ENCODE peak calls at places on chromosomes 7 and 10, in seven cellular contexts. L is GM12892; R is fibroblast of the conjunctiva; P is colonic mucosa; M is amniotic stem cell; H is activated effector memory CD4-positive, alpha-beta T cell treated with anti-CD3 and anti-CD28 coated beads, Interleukin-2, amount 50 U/mL, for 16 hours; X is heart left ventricle. V is an unnamed sample.

GRCh38 chr10:22333167-22333566 is 12.1 kb upstream of the SPAG6 start:
- DNase-seq in L (no peak), R (no peak), P (no peak), M (no peak), H (peak), X (no peak), V (no peak)

GRCh38 chr10:107163904-107164861 is at the start of gene SORCS1:
- DNase-seq in L (no peak), R (no peak), P (peak), M (no peak), H (no peak), X (no peak), V (no peak)

GRCh38 chr7:25858562-25859411 is 293.2 kb upstream of the NFE2L3 start:
- DNase-seq in L (no peak), R (no peak), P (peak), M (no peak), H (no peak), X (no peak), V (no peak)

GRCh38 chr10:126350216-126350992 is 37.9 kb downstream of the ADAM12 start:
- DNase-seq in L (no peak), R (peak), P (no peak), M (no peak), H (no peak), X (no peak), V (no peak)

GRCh38 chr10:117168135-117168674 is 29.1 kb upstream of the KCNK18 start:
- DNase-seq in L (peak), R (peak), P (peak), M (no peak), H (peak), X (peak), V (no peak)

GRCh38 chr7:155466814-155467675 is 9.1 kb downstream of the EN2 start:
- DNase-seq in L (no peak), R (no peak), P (no peak), M (no peak), H (peak), X (no peak), V (no peak)

GRCh38 chr10:53223846-53224245 is 451.3 kb upstream of the MBL2 start:
- DNase-seq in L (no peak), R (no peak), P (no peak), M (no peak), H (no peak), X (no peak), V (no peak)

GRCh38 chr10:19204239-19204917 is 155.8 kb downstream of the MALRD1 start:
- DNase-seq in L (no peak), R (no peak), P (no peak), M (no peak), H (no peak), X (no peak), V (no peak)

GRCh38 chr10:130747359-130747758 is 564.2 kb downstream of the TCERG1L start:
- DNase-seq in L (no peak), R (no peak), P (no peak), M (no peak), H (peak), X (peak), V (peak)

GRCh38 chr7:107387573-107388219 is 82.2 kb upstream of the GPR22 start:
- DNase-seq in L (no peak), R (peak), P (no peak), M (peak), H (no peak), X (no peak), V (no peak)

GRCh38 chr7:149860821-149861727 is 12.7 kb upstream of the ATP6V0E2 start:
- DNase-seq in L (no peak), R (no peak), P (no peak), M (no peak), H (peak), X (no peak), V (no peak)

GRCh38 chr10:4241724-4242345 is 456.8 kb upstream of the KLF6 start:
- DNase-seq in L (no peak), R (peak), P (no peak), M (peak), H (no peak), X (peak), V (no peak)

GRCh38 chr7:47351233-47352154 is 230.4 kb downstream of the TNS3 start:
- DNase-seq in L (no peak), R (no peak), P (no peak), M (no peak), H (no peak), X (no peak), V (peak)

GRCh38 chr10:77902159-77902558 is 24.4 kb downstream of the DLG5 start:
- DNase-seq in L (no peak), R (no peak), P (peak), M (no peak), H (no peak), X (no peak), V (no peak)

GRCh38 chr7:96691692-96692091 is 18.0 kb downstream of the SEM1 start:
- DNase-seq in L (no peak), R (no peak), P (no peak), M (no peak), H (no peak), X (no peak), V (no peak)

GRCh38 chr10:58341947-58342346 is 7.1 kb downstream of the UBE2D1 start:
- DNase-seq in L (no peak), R (no peak), P (no peak), M (no peak), H (no peak), X (no peak), V (no peak)

GRCh38 chr10:60335708-60336107 is 54.0 kb downstream of the ANK3 start:
- DNase-seq in L (no peak), R (no peak), P (no peak), M (no peak), H (no peak), X (no peak), V (no peak)

GRCh38 chr7:41038211-41038610 is 664.7 kb downstream of the INHBA start:
- DNase-seq in L (no peak), R (no peak), P (no peak), M (no peak), H (no peak), X (no peak), V (no peak)

GRCh38 chr10:94936721-94937120 is 1.7 kb upstream of the CYP2C9 start:
- DNase-seq in L (no peak), R (no peak), P (no peak), M (no peak), H (no peak), X (no peak), V (no peak)

GRCh38 chr7:114653391-114654088 is 238.9 kb downstream of the FOXP2 start:
- DNase-seq in L (no peak), R (no peak), P (no peak), M (no peak), H (no peak), X (no peak), V (no peak)

GRCh38 chr7:101724957-101725356 is 92.5 kb upstream of the CUX1 start:
- DNase-seq in L (no peak), R (no peak), P (no peak), M (no peak), H (no peak), X (no peak), V (no peak)

GRCh38 chr10:9850415-9850814 is 1167.3 kb upstream of the CELF2 start:
- DNase-seq in L (no peak), R (no peak), P (no peak), M (no peak), H (no peak), X (no peak), V (no peak)

GRCh38 chr7:55127135-55127551 is 108.3 kb downstream of the EGFR start:
- DNase-seq in L (no peak), R (no peak), P (no peak), M (no peak), H (no peak), X (no peak), V (no peak)

GRCh38 chr10:102230264-102230860 is 4.3 kb downstream of the ELOVL3 start:
- DNase-seq in L (no peak), R (peak), P (peak), M (no peak), H (peak), X (peak), V (no peak)

GRCh38 chr7:43220250-43220649 is 107.8 kb downstream of the HECW1 start:
- DNase-seq in L (no peak), R (peak), P (no peak), M (no peak), H (no peak), X (no peak), V (no peak)

GRCh38 chr7:12066561-12066960 is 144.5 kb upstream of the TMEM106B start:
- DNase-seq in L (no peak), R (no peak), P (no peak), M (no peak), H (no peak), X (no peak), V (no peak)

GRCh38 chr7:116528008-116528789 is 3.4 kb downstream of the CAV1 start:
- DNase-seq in L (no peak), R (peak), P (peak), M (peak), H (no peak), X (peak), V (peak)